ENCODE peak calls at places on chromosomes 3 and 15, in five cellular contexts. J, I, M, X and G are unnamed samples. For H3K36me3, the result is how much of the 10 kb centered on the place peaks cover.

GRCh38 chr3:149702691-149703426 is 45.0 kb upstream of the WWTR1 start:
- DNase-seq in J (no peak), I (no peak), M (no peak), X (no peak), G (no peak)

GRCh38 chr3:99439892-99440291 is 198.5 kb upstream of the COL8A1 start:
- DNase-seq in J (no peak), I (no peak), M (no peak), X (no peak), G (no peak)

GRCh38 chr15:38414351-38414750 is 39.6 kb upstream of the FAM98B start:
- DNase-seq in J (no peak), I (peak), M (peak), X (no peak), G (peak)

GRCh38 chr15:37902126-37902525 is 32.3 kb upstream of the TMCO5A start:
- DNase-seq in J (no peak), I (no peak), M (no peak), X (no peak), G (no peak)

GRCh38 chr3:147410518-147411234 is 1.5 kb downstream of the ZIC1 start:
- DNase-seq in J (peak), I (no peak), M (no peak), X (no peak), G (no peak)

GRCh38 chr3:94946683-94947082 is 883.8 kb downstream of the NSUN3 start:
- DNase-seq in J (no peak), I (no peak), M (no peak), X (no peak), G (no peak)

GRCh38 chr3:14620512-14620911 is 31.1 kb upstream of the CCDC174 start:
- DNase-seq in J (no peak), I (no peak), M (no peak), X (no peak), G (no peak)

GRCh38 chr15:70879386-70879785 is 12.8 kb downstream of the THAP10 start:
- DNase-seq in J (no peak), I (no peak), M (no peak), X (no peak), G (no peak)

GRCh38 chr3:147572970-147573340 is 163.8 kb downstream of the ZIC1 start:
- DNase-seq in J (no peak), I (no peak), M (no peak), X (no peak), G (no peak)

GRCh38 chr3:149221783-149222517 is at the start of gene CP:
- DNase-seq in J (no peak), I (no peak), M (no peak), X (no peak), G (no peak)

GRCh38 chr3:124832782-124833709 is 54.1 kb downstream of the ITGB5 start:
- DNase-seq in J (no peak), I (no peak), M (no peak), X (no peak), G (no peak)

GRCh38 chr15:93271871-93272270 is 182.9 kb upstream of the RGMA start:
- DNase-seq in J (no peak), I (no peak), M (no peak), X (no peak), G (no peak)

GRCh38 chr3:149820183-149820582 is 7.2 kb downstream of the RNF13 start:
- DNase-seq in J (no peak), I (no peak), M (no peak), X (no peak), G (no peak)

GRCh38 chr3:175346573-175347356 is 487.6 kb downstream of the NAALADL2 start:
- DNase-seq in J (no peak), I (peak), M (peak), X (no peak), G (peak)

GRCh38 chr15:86362556-86362955 is 282.9 kb downstream of the AGBL1 start:
- DNase-seq in J (no peak), I (no peak), M (no peak), X (no peak), G (no peak)

GRCh38 chr3:62318752-62319569 is 54.4 kb downstream of the FEZF2 start:
- DNase-seq in J (peak), I (peak), M (peak), X (peak), G (peak)

GRCh38 chr3:71317749-71318458 is 265.6 kb downstream of the FOXP1 start:
- DNase-seq in J (no peak), I (no peak), M (no peak), X (no peak), G (no peak)

GRCh38 chr3:159911011-159911663 is 77.5 kb upstream of the IL12A start:
- DNase-seq in J (no peak), I (no peak), M (no peak), X (no peak), G (no peak)

GRCh38 chr15:40721716-40722115 is 26.7 kb downstream of the RAD51 start:
- DNase-seq in J (no peak), I (no peak), M (no peak), X (no peak), G (no peak)

GRCh38 chr3:13022348-13023250 is 50.6 kb downstream of the IQSEC1 start:
- DNase-seq in J (peak), I (peak), M (peak), X (no peak), G (peak)

GRCh38 chr3:62795978-62796635 is 79.1 kb downstream of the CADPS start:
- DNase-seq in J (no peak), I (no peak), M (no peak), X (no peak), G (no peak)

GRCh38 chr15:79185199-79185598 is 94.6 kb upstream of the RASGRF1 start:
- DNase-seq in J (no peak), I (no peak), M (no peak), X (no peak), G (no peak)

GRCh38 chr3:28039829-28040228 is 201.6 kb upstream of the CMC1 start:
- DNase-seq in J (no peak), I (no peak), M (no peak), X (no peak), G (no peak)

GRCh38 chr15:56442354-56442753 is 22.6 kb downstream of the MNS1 start:
- DNase-seq in J (no peak), I (no peak), M (no peak), X (no peak), G (no peak)

GRCh38 chr3:29427266-29428103 is 146.6 kb downstream of the RBMS3 start:
- DNase-seq in J (no peak), I (peak), M (no peak), X (no peak), G (no peak)

GRCh38 chr15:43347114-43347513 is 16.7 kb upstream of the LCMT2 start:
- DNase-seq in J (no peak), I (no peak), M (no peak), X (no peak), G (no peak)

GRCh38 chr3:52388348-52388821 is 56.5 kb downstream of the SEMA3G start:
- DNase-seq in J (no peak), I (no peak), M (no peak), X (no peak), G (no peak)

GRCh38 chr3:32395451-32395970 is 3.9 kb downstream of the CMTM7 start:
- DNase-seq in J (no peak), I (no peak), M (no peak), X (no peak), G (no peak)

GRCh38 chr3:192816274-192816853 is 89.0 kb upstream of the FGF12 start:
- DNase-seq in J (no peak), I (no peak), M (no peak), X (no peak), G (no peak)

GRCh38 chr3:118180853-118181252 is 853.8 kb downstream of the IGSF11 start:
- DNase-seq in J (no peak), I (no peak), M (no peak), X (no peak), G (no peak)

GRCh38 chr3:85148056-85148455 is 189.3 kb downstream of the CADM2 start:
- DNase-seq in J (no peak), I (no peak), M (no peak), X (no peak), G (no peak)

GRCh38 chr3:185823280-185824044 is 1.4 kb downstream of the IGF2BP2 start:
- DNase-seq in J (peak), I (peak), M (peak), X (no peak), G (peak)
- TF ChIP-seq CTCF in J (no peak), I (no peak), M (no peak), X (no peak), G (no peak)

GRCh38 chr15:28114114-28114455 is 15.0 kb upstream of the OCA2 start:
- DNase-seq in J (no peak), I (no peak), M (no peak), X (no peak), G (no peak)

GRCh38 chr15:28112101-28112760 is 13.1 kb upstream of the OCA2 start:
- DNase-seq in J (no peak), I (no peak), M (no peak), X (no peak), G (no peak)

GRCh38 chr15:28111552-28111951 is 12.4 kb upstream of the OCA2 start:
- DNase-seq in J (peak), I (no peak), M (no peak), X (no peak), G (peak)

GRCh38 chr15:28113426-28114113 is 14.5 kb upstream of the OCA2 start:
- DNase-seq in J (no peak), I (no peak), M (no peak), X (no peak), G (no peak)

DNA sequence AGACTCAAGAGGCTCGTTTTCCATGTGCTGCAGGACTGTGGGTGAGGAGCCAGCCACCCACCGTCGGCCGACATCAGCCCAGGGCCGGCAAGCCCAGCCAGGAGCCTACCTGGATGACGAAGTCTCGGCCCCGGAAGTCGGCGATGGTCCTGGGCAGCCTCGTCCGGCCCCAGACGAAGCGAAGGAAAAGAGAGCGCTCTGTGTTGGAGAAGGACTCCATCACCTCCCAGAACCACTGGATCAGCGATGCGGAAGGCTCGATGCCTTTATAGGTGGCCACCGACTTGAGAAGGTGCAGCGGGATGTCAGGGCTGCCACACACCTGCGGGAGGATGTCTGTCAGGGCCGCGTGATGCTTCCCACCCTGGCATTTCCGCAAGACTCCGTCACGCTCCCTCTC is 13.8 kb upstream of the OCA2 start:
- DNase-seq in J (peak), I (no peak), M (no peak), X (no peak), G (no peak)
- H3K36me3 ChIP-seq in J (half or more), I (half or more), M (under half), X (half or more), G (under half)

DNA sequence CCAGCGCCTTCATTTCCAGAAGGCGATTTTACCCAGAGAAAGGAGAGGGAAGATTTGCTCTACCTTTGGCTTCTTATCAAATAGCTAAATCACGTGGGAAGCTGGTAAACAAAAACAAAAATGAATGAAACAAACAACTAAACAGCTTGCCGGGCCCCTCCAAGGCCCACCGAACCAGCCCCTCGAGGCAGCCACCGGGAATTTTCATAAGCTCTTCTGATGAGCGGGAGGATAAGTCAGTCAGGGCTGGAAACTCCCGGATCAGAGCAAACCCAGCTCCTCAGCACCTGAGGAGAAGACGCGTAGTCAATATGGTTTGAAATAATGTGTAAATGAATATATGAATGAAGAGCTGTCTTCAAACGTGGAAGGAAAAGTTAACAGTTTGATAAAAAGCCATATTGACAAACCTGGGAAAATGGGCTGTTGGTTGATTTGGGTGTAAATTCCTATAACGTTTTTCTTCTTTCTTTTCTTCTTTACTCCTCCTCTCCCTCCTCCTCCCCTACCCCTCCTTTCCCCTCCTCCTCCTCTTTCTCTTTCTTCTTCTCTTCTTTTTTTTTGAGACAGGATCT is 10.7 kb downstream of the RPLP1 start:
- DNase-seq in J (no peak), I (no peak), M (peak), X (no peak), G (no peak)
- TF ChIP-seq POLR2A in J (no peak), I (no peak), M (no peak), X (no peak), G (no peak)

GRCh38 chr15:61216519-61216918 is 12.6 kb downstream of the RORA start:
- DNase-seq in J (no peak), I (no peak), M (no peak), X (no peak), G (no peak)
- TF ChIP-seq CTCF in J (no peak), I (no peak), M (no peak), X (peak), G (no peak)

GRCh38 chr3:38250198-38250597 is 15.4 kb upstream of the SLC22A13 start:
- DNase-seq in J (no peak), I (no peak), M (no peak), X (no peak), G (no peak)

GRCh38 chr3:38251197-38251596 is 14.4 kb upstream of the SLC22A13 start:
- DNase-seq in J (no peak), I (no peak), M (no peak), X (no peak), G (no peak)

GRCh38 chr3:38255627-38256026 is 10.0 kb upstream of the SLC22A13 start:
- DNase-seq in J (no peak), I (no peak), M (no peak), X (no peak), G (no peak)

GRCh38 chr3:38254872-38255271 is 10.7 kb upstream of the SLC22A13 start:
- DNase-seq in J (no peak), I (no peak), M (no peak), X (no peak), G (no peak)

GRCh38 chr3:38253704-38254103 is 11.9 kb upstream of the SLC22A13 start:
- DNase-seq in J (no peak), I (no peak), M (no peak), X (no peak), G (no peak)
- H3K36me3 ChIP-seq in J (under half), I (half or more), M (under half), X (half or more), G (under half)

DNA sequence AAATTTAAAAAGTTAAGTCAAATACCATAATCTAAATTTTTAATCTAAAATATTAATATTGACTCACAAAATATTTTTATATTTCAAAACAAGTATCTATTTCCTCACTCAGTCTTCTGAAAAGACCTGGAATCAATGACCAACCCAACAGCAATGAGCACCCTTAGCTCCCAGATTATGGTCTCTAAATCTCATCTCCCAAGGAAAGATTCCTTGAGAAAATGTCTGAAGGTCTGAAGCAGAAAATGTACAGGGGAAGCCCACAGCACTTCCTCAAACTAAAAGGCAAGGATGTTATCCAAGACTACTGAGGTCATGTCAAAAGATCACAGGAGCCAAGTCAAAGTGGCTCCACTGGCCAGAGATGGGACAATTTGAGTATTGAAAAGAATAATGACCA is 51.0 kb upstream of the SLCO2A1 start:
- DNase-seq in J (no peak), I (no peak), M (no peak), X (no peak), G (no peak)
- TF ChIP-seq POLR2A in J (no peak), I (no peak), M (no peak), X (no peak), G (no peak)

GRCh38 chr3:165895919-165896318 is 58.7 kb upstream of the BCHE start:
- DNase-seq in J (no peak), I (no peak), M (no peak), X (no peak), G (no peak)
- TF ChIP-seq CTCF in J (no peak), I (no peak), M (no peak), X (no peak), G (no peak)